ENCODE peak calls at places on chromosomes 13 and 19, in five cellular contexts. One of them, this sample, is unnamed.

GRCh38 chr19:2358548-2359173 is 1.4 kb upstream of the TMPRSS9 start:
- DNase-seq in non-pigmented ciliary epithelial cell: no peak
- DNase-seq in RPMI7951: no peak
- DNase-seq in suprapubic skin: no peak
- DNase-seq in hypothalamus: no peak
- DNase-seq in this sample: peak

GRCh38 chr19:55809381-55810058 is 22.3 kb downstream of the NLRP11 start:
- DNase-seq in RPMI7951: peak
- DNase-seq in non-pigmented ciliary epithelial cell: no peak
- DNase-seq in suprapubic skin: no peak
- DNase-seq in hypothalamus: peak
- DNase-seq in this sample: peak

GRCh38 chr13:79548886-79549285 is 67.9 kb downstream of the NDFIP2 start:
- DNase-seq in hypothalamus: no peak
- DNase-seq in RPMI7951: no peak
- DNase-seq in suprapubic skin: no peak
- DNase-seq in non-pigmented ciliary epithelial cell: no peak
- DNase-seq in this sample: no peak

GRCh38 chr13:73778242-73778864 is 355.9 kb downstream of the KLF12 start:
- DNase-seq in hypothalamus: no peak
- DNase-seq in suprapubic skin: no peak
- DNase-seq in RPMI7951: no peak
- DNase-seq in non-pigmented ciliary epithelial cell: no peak
- DNase-seq in this sample: no peak

GRCh38 chr19:50358483-50359431 is 6.7 kb downstream of the NAPSA start:
- DNase-seq in suprapubic skin: no peak
- DNase-seq in hypothalamus: peak
- DNase-seq in RPMI7951: peak
- DNase-seq in non-pigmented ciliary epithelial cell: no peak
- DNase-seq in this sample: peak

GRCh38 chr19:40150170-40150569 is 41.1 kb upstream of the MAP3K10 start:
- DNase-seq in suprapubic skin: peak
- DNase-seq in non-pigmented ciliary epithelial cell: no peak
- DNase-seq in RPMI7951: no peak
- DNase-seq in hypothalamus: no peak
- DNase-seq in this sample: no peak

GRCh38 chr19:19568802-19569756 is 31.0 kb downstream of the CILP2 start:
- DNase-seq in hypothalamus: no peak
- DNase-seq in non-pigmented ciliary epithelial cell: no peak
- DNase-seq in suprapubic skin: no peak
- DNase-seq in RPMI7951: peak
- DNase-seq in this sample: no peak

GRCh38 chr19:1591421-1592022 is 1.1 kb downstream of the MBD3 start:
- DNase-seq in RPMI7951: no peak
- DNase-seq in hypothalamus: no peak
- DNase-seq in non-pigmented ciliary epithelial cell: no peak
- DNase-seq in suprapubic skin: no peak
- DNase-seq in this sample: peak

GRCh38 chr13:113855012-113855921 is 8.6 kb downstream of the GAS6 start:
- DNase-seq in suprapubic skin: peak
- DNase-seq in non-pigmented ciliary epithelial cell: no peak
- DNase-seq in RPMI7951: peak
- DNase-seq in hypothalamus: no peak
- DNase-seq in this sample: peak

GRCh38 chr13:31733066-31733465 is 6.3 kb upstream of the RXFP2 start:
- DNase-seq in suprapubic skin: no peak
- DNase-seq in hypothalamus: no peak
- DNase-seq in RPMI7951: no peak
- DNase-seq in non-pigmented ciliary epithelial cell: no peak
- DNase-seq in this sample: no peak

GRCh38 chr13:31282741-31283455 is 83.1 kb downstream of the B3GLCT start:
- DNase-seq in hypothalamus: no peak
- DNase-seq in non-pigmented ciliary epithelial cell: no peak
- DNase-seq in RPMI7951: no peak
- DNase-seq in suprapubic skin: no peak
- DNase-seq in this sample: no peak

GRCh38 chr13:111663505-111663904 is 343.1 kb downstream of the TEX29 start:
- DNase-seq in non-pigmented ciliary epithelial cell: no peak
- DNase-seq in RPMI7951: no peak
- DNase-seq in suprapubic skin: peak
- DNase-seq in hypothalamus: no peak
- DNase-seq in this sample: no peak

GRCh38 chr19:15445807-15446376 is 3.9 kb downstream of the WIZ start:
- DNase-seq in RPMI7951: no peak
- DNase-seq in non-pigmented ciliary epithelial cell: no peak
- DNase-seq in suprapubic skin: no peak
- DNase-seq in hypothalamus: no peak
- DNase-seq in this sample: no peak

GRCh38 chr19:29609636-29610035 is 3.6 kb downstream of the POP4 start:
- DNase-seq in RPMI7951: no peak
- DNase-seq in non-pigmented ciliary epithelial cell: no peak
- DNase-seq in suprapubic skin: no peak
- DNase-seq in hypothalamus: no peak
- DNase-seq in this sample: no peak

GRCh38 chr13:28357247-28357825 is 137.6 kb downstream of the FLT1 start:
- DNase-seq in RPMI7951: no peak
- DNase-seq in suprapubic skin: no peak
- DNase-seq in non-pigmented ciliary epithelial cell: no peak
- DNase-seq in hypothalamus: no peak
- DNase-seq in this sample: no peak

GRCh38 chr13:32035701-32036100 is 4.1 kb downstream of the FRY start:
- DNase-seq in non-pigmented ciliary epithelial cell: no peak
- DNase-seq in hypothalamus: no peak
- DNase-seq in RPMI7951: no peak
- DNase-seq in suprapubic skin: no peak
- DNase-seq in this sample: no peak

GRCh38 chr13:20149762-20150161 is 11.1 kb downstream of the GJA3 start:
- DNase-seq in non-pigmented ciliary epithelial cell: no peak
- DNase-seq in RPMI7951: no peak
- DNase-seq in suprapubic skin: no peak
- DNase-seq in hypothalamus: no peak
- DNase-seq in this sample: no peak

GRCh38 chr19:37095859-37096258 is 17.6 kb downstream of the ZNF420 start:
- DNase-seq in non-pigmented ciliary epithelial cell: no peak
- DNase-seq in hypothalamus: no peak
- DNase-seq in RPMI7951: no peak
- DNase-seq in suprapubic skin: no peak
- DNase-seq in this sample: no peak

GRCh38 chr19:10560154-10560553 is 5.7 kb downstream of the KRI1 start:
- DNase-seq in suprapubic skin: no peak
- DNase-seq in hypothalamus: no peak
- DNase-seq in RPMI7951: no peak
- DNase-seq in non-pigmented ciliary epithelial cell: no peak
- DNase-seq in this sample: no peak